ENCODE peak calls at places on chromosomes 11 and 22, in ten cellular contexts. Y is AG10803, W is lower lobe of right lung, P is fibroblast of lung, C is left ventricle myocardium inferior, Q is esophagus squamous epithelium, E is GM12878, A is BJ, G is fibroblast of villous mesenchyme, J is fibroblast of the aortic adventitia. X is an unnamed sample.

GRCh38 chr11:45145421-45146071 is 893 bp upstream of the PRDM11 start:
- DNase-seq in Y (peak), W (no peak), P (peak), C (peak), Q (no peak), E (no peak), A (no peak), G (peak), J (peak), X (no peak)

GRCh38 chr11:18312663-18313420 is 9.1 kb downstream of the HPS5 start:
- DNase-seq in Y (peak), W (no peak), P (no peak), C (no peak), Q (no peak), E (no peak), A (no peak), G (peak), J (peak), X (no peak)

GRCh38 chr11:111935331-111936044 is 1.7 kb upstream of the DIXDC1 start:
- DNase-seq in Y (no peak), W (no peak), P (peak), C (no peak), Q (no peak), E (no peak), A (no peak), G (peak), J (peak), X (no peak)

GRCh38 chr11:59247535-59248227 is 35.0 kb upstream of the MPEG1 start:
- DNase-seq in Y (peak), W (peak), P (peak), C (peak), Q (no peak), E (no peak), A (no peak), G (peak), J (peak), X (no peak)

GRCh38 chr11:131889760-131890620 is 519.6 kb downstream of the NTM start:
- DNase-seq in Y (peak), W (no peak), P (peak), C (no peak), Q (no peak), E (no peak), A (no peak), G (peak), J (no peak), X (no peak)

GRCh38 chr11:101860694-101861371 is 54.0 kb upstream of the CEP126 start:
- DNase-seq in Y (peak), W (no peak), P (peak), C (no peak), Q (no peak), E (no peak), A (no peak), G (peak), J (peak), X (no peak)

GRCh38 chr11:120756931-120757330 is 245.4 kb downstream of the GRIK4 start:
- DNase-seq in Y (no peak), W (no peak), P (no peak), C (no peak), Q (no peak), E (no peak), A (no peak), G (no peak), J (no peak), X (no peak)

GRCh38 chr11:118650366-118650765 is 29.1 kb downstream of the TREH start:
- DNase-seq in Y (no peak), W (no peak), P (no peak), C (no peak), Q (no peak), E (no peak), A (no peak), G (no peak), J (no peak), X (no peak)

GRCh38 chr22:50148166-50148500 is 22.4 kb upstream of the PANX2 start:
- DNase-seq in Y (no peak), W (no peak), P (no peak), C (no peak), Q (no peak), E (no peak), A (no peak), G (no peak), J (no peak), X (no peak)

GRCh38 chr11:68942090-68942620 is 38.5 kb downstream of the IGHMBP2 start:
- DNase-seq in Y (peak), W (no peak), P (no peak), C (no peak), Q (no peak), E (no peak), A (no peak), G (peak), J (no peak), X (no peak)

GRCh38 chr11:27976262-27976661 is 131.7 kb downstream of the KIF18A start:
- DNase-seq in Y (peak), W (no peak), P (no peak), C (no peak), Q (no peak), E (no peak), A (no peak), G (peak), J (peak), X (no peak)

GRCh38 chr11:110463153-110463552 is 33.4 kb downstream of the FDX1 start:
- DNase-seq in Y (peak), W (peak), P (peak), C (peak), Q (no peak), E (no peak), A (no peak), G (peak), J (peak), X (no peak)

GRCh38 chr11:26764825-26765224 is 43.0 kb upstream of the SLC5A12 start:
- DNase-seq in Y (no peak), W (no peak), P (no peak), C (no peak), Q (no peak), E (no peak), A (no peak), G (no peak), J (no peak), X (no peak)

GRCh38 chr11:75194147-75194546 is 43.2 kb downstream of the SLCO2B1 start:
- DNase-seq in Y (no peak), W (no peak), P (no peak), C (no peak), Q (no peak), E (no peak), A (no peak), G (no peak), J (peak), X (no peak)

GRCh38 chr11:46389450-46390330 is 1.9 kb downstream of the CHRM4 start:
- DNase-seq in Y (peak), W (peak), P (peak), C (peak), Q (no peak), E (no peak), A (no peak), G (peak), J (peak), X (no peak)

GRCh38 chr11:31000412-31000811 is 369.1 kb downstream of the DCDC1 start:
- DNase-seq in Y (no peak), W (no peak), P (no peak), C (no peak), Q (no peak), E (no peak), A (no peak), G (no peak), J (no peak), X (no peak)

GRCh38 chr11:71131861-71132260 is 120.5 kb downstream of the SHANK2 start:
- DNase-seq in Y (no peak), W (no peak), P (no peak), C (peak), Q (no peak), E (no peak), A (no peak), G (no peak), J (no peak), X (no peak)

GRCh38 chr11:44585421-44585820 is 20.0 kb downstream of the CD82 start:
- DNase-seq in Y (no peak), W (no peak), P (no peak), C (no peak), Q (no peak), E (no peak), A (no peak), G (no peak), J (no peak), X (no peak)

GRCh38 chr11:131246589-131247164 is 123.7 kb upstream of the NTM start:
- DNase-seq in Y (no peak), W (peak), P (no peak), C (peak), Q (no peak), E (no peak), A (no peak), G (no peak), J (no peak), X (no peak)

GRCh38 chr11:30585067-30585891 is 874 bp downstream of the MPPED2 start:
- DNase-seq in Y (no peak), W (peak), P (no peak), C (peak), Q (no peak), E (no peak), A (no peak), G (no peak), J (no peak), X (no peak)

GRCh38 chr22:46862418-46863324 is 100.2 kb downstream of the TBC1D22A start:
- DNase-seq in Y (no peak), W (no peak), P (no peak), C (no peak), Q (no peak), E (peak), A (no peak), G (no peak), J (no peak), X (no peak)

GRCh38 chr11:2446590-2447252 is 1.9 kb downstream of the KCNQ1 start:
- DNase-seq in Y (no peak), W (peak), P (no peak), C (no peak), Q (no peak), E (no peak), A (no peak), G (no peak), J (no peak), X (no peak)

GRCh38 chr11:109196016-109196415 is 226.0 kb upstream of the C11orf87 start:
- DNase-seq in Y (peak), W (no peak), P (no peak), C (no peak), Q (no peak), E (no peak), A (no peak), G (no peak), J (peak), X (no peak)

GRCh38 chr11:129249351-129249750 is 57.2 kb upstream of the ARHGAP32 start:
- DNase-seq in Y (peak), W (no peak), P (peak), C (no peak), Q (no peak), E (no peak), A (peak), G (peak), J (peak), X (no peak)

GRCh38 chr11:82315093-82315492 is 418.6 kb downstream of the FAM181B start:
- DNase-seq in Y (no peak), W (no peak), P (no peak), C (no peak), Q (no peak), E (no peak), A (no peak), G (no peak), J (no peak), X (no peak)

GRCh38 chr11:109838034-109838433 is 255.2 kb upstream of the ZC3H12C start:
- DNase-seq in Y (peak), W (no peak), P (no peak), C (no peak), Q (no peak), E (no peak), A (no peak), G (no peak), J (no peak), X (no peak)

GRCh38 chr11:118572914-118573550 is 823 bp downstream of the ARCN1 start:
- DNase-seq in Y (peak), W (no peak), P (peak), C (no peak), Q (no peak), E (peak), A (no peak), G (peak), J (peak), X (no peak)

GRCh38 chr11:86396403-86396802 is 21.7 kb downstream of the CCDC81 start:
- DNase-seq in Y (peak), W (no peak), P (peak), C (no peak), Q (no peak), E (no peak), A (peak), G (peak), J (peak), X (no peak)

GRCh38 chr22:37804886-37805857 is 2.6 kb upstream of the GCAT start:
- DNase-seq in Y (peak), W (peak), P (peak), C (peak), Q (no peak), E (no peak), A (no peak), G (peak), J (peak), X (peak)

GRCh38 chr11:30960387-30960992 is 374.3 kb upstream of the MPPED2 start:
- DNase-seq in Y (peak), W (no peak), P (peak), C (no peak), Q (no peak), E (no peak), A (no peak), G (peak), J (peak), X (no peak)

GRCh38 chr11:42620796-42621195 is 691.0 kb upstream of the API5 start:
- DNase-seq in Y (no peak), W (no peak), P (no peak), C (no peak), Q (no peak), E (no peak), A (no peak), G (no peak), J (no peak), X (no peak)

GRCh38 chr11:78796956-78797355 is 222.3 kb upstream of the NARS2 start:
- DNase-seq in Y (peak), W (no peak), P (peak), C (no peak), Q (no peak), E (no peak), A (peak), G (peak), J (peak), X (no peak)

GRCh38 chr11:78797559-78797958 is 222.9 kb upstream of the NARS2 start:
- DNase-seq in Y (no peak), W (no peak), P (no peak), C (no peak), Q (no peak), E (no peak), A (no peak), G (no peak), J (no peak), X (no peak)

GRCh38 chr11:78800756-78801155 is 226.1 kb upstream of the NARS2 start:
- DNase-seq in Y (no peak), W (no peak), P (peak), C (no peak), Q (no peak), E (no peak), A (no peak), G (no peak), J (peak), X (no peak)

GRCh38 chr11:78800089-78800690 is 225.5 kb upstream of the NARS2 start:
- DNase-seq in Y (no peak), W (no peak), P (no peak), C (no peak), Q (no peak), E (no peak), A (no peak), G (no peak), J (peak), X (no peak)

GRCh38 chr11:78798567-78799170 is 224.0 kb upstream of the NARS2 start:
- DNase-seq in Y (peak), W (peak), P (peak), C (peak), Q (no peak), E (no peak), A (no peak), G (peak), J (peak), X (peak)
- TF ChIP-seq CTCF in Y (peak), W (peak), P (peak), C (peak), Q (peak), E (peak), A (peak), G (peak), J (peak), X (peak)

DNA sequence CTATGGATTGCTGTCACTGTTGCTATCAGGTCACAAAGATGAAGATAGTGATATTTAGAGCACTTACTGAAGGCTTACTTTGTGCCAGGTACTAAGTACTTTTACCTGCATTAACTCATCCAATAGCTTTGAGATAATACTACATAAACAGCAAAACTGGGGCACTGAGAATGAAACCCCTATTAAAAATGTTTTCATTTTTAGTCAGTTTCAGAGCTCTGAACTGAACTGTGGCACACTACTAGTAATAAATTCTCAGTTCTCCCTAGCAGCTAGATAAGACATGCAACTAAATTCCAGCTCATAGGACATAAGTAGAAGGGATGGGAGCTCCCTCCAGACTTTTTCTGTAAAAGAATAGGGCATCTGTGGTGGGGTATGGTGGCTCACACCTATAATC is 24.0 kb downstream of the ARFGAP3 start:
- DNase-seq in Y (no peak), W (no peak), P (no peak), C (no peak), Q (no peak), E (peak), A (no peak), G (no peak), J (no peak), X (no peak)
- H3K4me3 ChIP-seq in Y (no peak), W (no peak), P (no peak), C (no peak), Q (no peak), E (no peak), A (no peak), G (no peak), J (no peak), X (no peak)

GRCh38 chr11:124676386-124676785 is 2.7 kb downstream of the SPA17 start:
- DNase-seq in Y (peak), W (no peak), P (peak), C (no peak), Q (no peak), E (no peak), A (no peak), G (peak), J (peak), X (no peak)

GRCh38 chr11:124682443-124682842 is 8.7 kb downstream of the SPA17 start:
- DNase-seq in Y (no peak), W (no peak), P (no peak), C (no peak), Q (no peak), E (no peak), A (no peak), G (no peak), J (no peak), X (no peak)

GRCh38 chr11:124681421-124681820 is 7.7 kb downstream of the SPA17 start:
- DNase-seq in Y (no peak), W (no peak), P (no peak), C (no peak), Q (no peak), E (no peak), A (no peak), G (no peak), J (no peak), X (no peak)

GRCh38 chr11:124674571-124674970 is 867 bp downstream of the SPA17 start:
- DNase-seq in Y (no peak), W (no peak), P (no peak), C (no peak), Q (no peak), E (no peak), A (no peak), G (no peak), J (no peak), X (no peak)

DNA sequence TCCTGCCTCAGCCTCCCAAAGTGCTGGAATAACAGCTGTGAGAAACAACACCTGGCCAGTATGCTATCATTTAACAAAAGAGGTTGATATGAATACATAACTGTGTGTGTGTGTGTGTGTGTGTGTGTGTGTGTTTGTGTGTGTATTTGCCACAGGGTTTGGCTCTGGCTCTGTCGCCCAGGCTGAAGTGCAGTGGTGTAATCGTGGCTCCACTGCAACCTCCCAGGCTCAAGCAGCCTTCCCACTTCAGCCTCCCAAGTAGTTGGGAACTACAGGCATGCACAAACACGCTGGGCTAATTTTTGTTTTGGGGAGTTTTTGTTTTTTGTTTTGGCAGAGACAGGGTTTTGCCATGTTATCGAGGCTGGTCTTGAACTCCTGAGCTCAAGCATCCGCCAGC is 4.7 kb downstream of the SPA17 start:
- DNase-seq in Y (no peak), W (peak), P (no peak), C (no peak), Q (no peak), E (no peak), A (no peak), G (no peak), J (no peak), X (no peak)
- TF ChIP-seq CTCF in Y (no peak), W (no peak), P (no peak), C (no peak), Q (no peak), E (no peak), A (no peak), G (no peak), J (no peak), X (no peak)

GRCh38 chr11:64971421-64972233 is at the start of gene MAJIN:
- DNase-seq in Y (peak), W (peak), P (peak), C (peak), Q (no peak), E (peak), A (no peak), G (peak), J (peak), X (peak)
- H3K4me3 ChIP-seq in Y (peak), W (peak), P (peak), C (peak), Q (peak), E (peak), A (peak), G (peak), J (peak), X (peak)

DNA sequence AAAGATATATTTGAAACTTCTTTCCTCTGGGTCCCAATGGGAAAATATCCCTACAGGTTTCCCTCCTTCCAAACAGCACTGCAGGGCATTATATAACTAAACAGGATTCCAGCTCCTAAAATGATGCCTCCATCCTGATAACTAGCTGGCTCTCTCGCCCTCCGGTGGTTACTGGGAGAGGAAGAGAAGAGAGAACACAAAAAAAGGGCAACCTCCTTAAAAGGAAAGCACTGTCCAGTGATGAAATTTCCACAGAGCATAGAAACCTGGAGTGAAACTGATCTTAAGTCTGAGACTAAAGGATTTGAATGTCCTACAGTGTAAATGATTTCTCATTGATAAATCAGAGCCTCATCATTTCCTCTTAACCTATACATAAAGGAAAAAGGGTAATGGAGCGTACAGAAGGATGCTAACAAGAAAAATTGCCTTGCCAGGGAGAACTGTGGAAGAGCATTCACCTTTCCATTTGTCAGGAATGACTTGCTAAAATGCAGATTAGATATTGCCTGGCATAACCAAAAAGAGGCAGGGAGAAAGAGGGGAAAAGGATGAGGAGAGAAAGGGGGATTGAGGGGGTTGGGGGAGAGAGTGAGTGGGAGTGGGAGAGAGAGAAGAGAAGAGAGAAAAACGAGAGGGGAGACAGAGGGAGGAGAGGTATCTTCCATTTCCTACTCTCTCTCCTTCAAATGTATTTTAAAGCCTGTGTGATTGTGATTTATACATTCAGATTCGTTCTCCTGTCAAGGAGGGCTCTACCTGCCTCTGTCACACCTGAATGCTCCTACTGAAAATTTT is 121.4 kb downstream of the APOL5 start:
- DNase-seq in Y (peak), W (no peak), P (peak), C (no peak), Q (no peak), E (no peak), A (no peak), G (peak), J (peak), X (no peak)
- TF ChIP-seq CTCF in Y (peak), W (peak), P (peak), C (peak), Q (peak), E (peak), A (peak), G (peak), J (peak), X (no peak)

GRCh38 chr11:61141601-61142028 is 19.6 kb downstream of the VPS37C start:
- DNase-seq in Y (no peak), W (no peak), P (no peak), C (no peak), Q (no peak), E (no peak), A (no peak), G (no peak), J (no peak), X (no peak)
- H3K4me3 ChIP-seq in Y (no peak), W (no peak), P (no peak), C (no peak), Q (no peak), E (no peak), A (no peak), G (no peak), J (no peak), X (no peak)

GRCh38 chr22:29031236-29031982 is 30.2 kb downstream of the C22orf31 start:
- DNase-seq in Y (peak), W (peak), P (peak), C (no peak), Q (no peak), E (no peak), A (peak), G (peak), J (peak), X (peak)
- TF ChIP-seq CTCF in Y (peak), W (no peak), P (peak), C (no peak), Q (no peak), E (no peak), A (peak), G (no peak), J (peak), X (peak)

GRCh38 chr11:63991558-63991957 is 5.3 kb downstream of the OTUB1 start:
- DNase-seq in Y (no peak), W (no peak), P (no peak), C (no peak), Q (no peak), E (no peak), A (no peak), G (no peak), J (no peak), X (no peak)
- H3K4me3 ChIP-seq in Y (no peak), W (no peak), P (no peak), C (no peak), Q (no peak), E (no peak), A (no peak), G (no peak), J (no peak), X (no peak)

X was measured in thoracic aorta.